ENCODE peak calls at places on chromosomes 3 and 15, in ten cellular contexts. One of them, this sample, is unnamed.

GRCh38 chr15:70627734-70628541 is 135.4 kb downstream of the UACA start:
- DNase-seq in adrenal gland: no peak
- DNase-seq in lung: no peak
- DNase-seq in fibroblast of mammary gland: peak; percentile 49
- DNase-seq in mucosa of gallbladder: no peak
- DNase-seq in choroid plexus epithelial cell: peak; percentile 86
- DNase-seq in GM03348: peak; percentile 29
- DNase-seq in globus pallidus: no peak
- DNase-seq in hypothalamus: no peak
- DNase-seq in GM19239: no peak
- DNase-seq in this sample: no peak

GRCh38 chr15:36926422-36926815 is 173.9 kb downstream of the MEIS2 start:
- DNase-seq in adrenal gland: no peak
- DNase-seq in lung: no peak
- DNase-seq in fibroblast of mammary gland: no peak
- DNase-seq in mucosa of gallbladder: no peak
- DNase-seq in choroid plexus epithelial cell: no peak
- DNase-seq in GM03348: no peak
- DNase-seq in globus pallidus: no peak
- DNase-seq in hypothalamus: no peak
- DNase-seq in GM19239: no peak
- DNase-seq in this sample: no peak

GRCh38 chr3:138569090-138569489 is 25.0 kb downstream of the CEP70 start:
- DNase-seq in adrenal gland: no peak
- DNase-seq in lung: no peak
- DNase-seq in fibroblast of mammary gland: no peak
- DNase-seq in mucosa of gallbladder: no peak
- DNase-seq in choroid plexus epithelial cell: peak; percentile 42
- DNase-seq in GM03348: no peak
- DNase-seq in globus pallidus: no peak
- DNase-seq in hypothalamus: no peak
- DNase-seq in GM19239: no peak
- DNase-seq in this sample: no peak

GRCh38 chr3:72728958-72729467 is 119.2 kb downstream of the SHQ1 start:
- DNase-seq in adrenal gland: no peak
- DNase-seq in lung: no peak
- DNase-seq in fibroblast of mammary gland: no peak
- DNase-seq in mucosa of gallbladder: no peak
- DNase-seq in choroid plexus epithelial cell: no peak
- DNase-seq in GM03348: no peak
- DNase-seq in globus pallidus: no peak
- DNase-seq in hypothalamus: no peak
- DNase-seq in GM19239: no peak
- DNase-seq in this sample: no peak

GRCh38 chr15:85867250-85867649 is 72.5 kb upstream of the KLHL25 start:
- DNase-seq in adrenal gland: no peak
- DNase-seq in lung: no peak
- DNase-seq in fibroblast of mammary gland: no peak
- DNase-seq in mucosa of gallbladder: no peak
- DNase-seq in choroid plexus epithelial cell: no peak
- DNase-seq in GM03348: no peak
- DNase-seq in globus pallidus: no peak
- DNase-seq in hypothalamus: no peak
- DNase-seq in GM19239: no peak
- DNase-seq in this sample: no peak

GRCh38 chr3:184172681-184173373 is 1.8 kb upstream of the AP2M1 start:
- DNase-seq in adrenal gland: no peak
- DNase-seq in lung: no peak
- DNase-seq in fibroblast of mammary gland: peak; percentile 97
- DNase-seq in mucosa of gallbladder: no peak
- DNase-seq in choroid plexus epithelial cell: peak; percentile 85
- DNase-seq in GM03348: peak; percentile 80
- DNase-seq in globus pallidus: no peak
- DNase-seq in hypothalamus: no peak
- DNase-seq in GM19239: no peak
- DNase-seq in this sample: no peak

GRCh38 chr3:26118165-26118564 is 328.3 kb downstream of the OXSM start:
- DNase-seq in adrenal gland: no peak
- DNase-seq in lung: no peak
- DNase-seq in fibroblast of mammary gland: no peak
- DNase-seq in mucosa of gallbladder: no peak
- DNase-seq in choroid plexus epithelial cell: peak; percentile 2
- DNase-seq in GM03348: no peak
- DNase-seq in globus pallidus: no peak
- DNase-seq in hypothalamus: no peak
- DNase-seq in GM19239: no peak
- DNase-seq in this sample: no peak

GRCh38 chr3:108088697-108089096 is 2.1 kb downstream of the CD47 start:
- DNase-seq in adrenal gland: no peak
- DNase-seq in lung: no peak
- DNase-seq in fibroblast of mammary gland: peak; percentile 43
- DNase-seq in mucosa of gallbladder: no peak
- DNase-seq in choroid plexus epithelial cell: peak; percentile 6
- DNase-seq in GM03348: no peak
- DNase-seq in globus pallidus: peak; percentile 42
- DNase-seq in hypothalamus: no peak
- DNase-seq in GM19239: no peak
- DNase-seq in this sample: no peak

GRCh38 chr3:109155828-109156227 is 19.3 kb downstream of the C3orf85 start:
- DNase-seq in adrenal gland: no peak
- DNase-seq in lung: no peak
- DNase-seq in fibroblast of mammary gland: no peak
- DNase-seq in mucosa of gallbladder: peak; percentile 10
- DNase-seq in choroid plexus epithelial cell: no peak
- DNase-seq in GM03348: no peak
- DNase-seq in globus pallidus: no peak
- DNase-seq in hypothalamus: no peak
- DNase-seq in GM19239: no peak
- DNase-seq in this sample: no peak

GRCh38 chr3:171970301-171970788 is 69.0 kb upstream of the FNDC3B start:
- DNase-seq in adrenal gland: no peak
- DNase-seq in lung: no peak
- DNase-seq in fibroblast of mammary gland: peak; percentile 53
- DNase-seq in mucosa of gallbladder: no peak
- DNase-seq in choroid plexus epithelial cell: no peak
- DNase-seq in GM03348: peak; percentile 20
- DNase-seq in globus pallidus: no peak
- DNase-seq in hypothalamus: no peak
- DNase-seq in GM19239: no peak
- DNase-seq in this sample: no peak

GRCh38 chr3:195773956-195774537 is 37.7 kb downstream of the MUC4 start:
- DNase-seq in adrenal gland: no peak
- DNase-seq in lung: no peak
- DNase-seq in fibroblast of mammary gland: no peak
- DNase-seq in mucosa of gallbladder: no peak
- DNase-seq in choroid plexus epithelial cell: no peak
- DNase-seq in GM03348: no peak
- DNase-seq in globus pallidus: no peak
- DNase-seq in hypothalamus: no peak
- DNase-seq in GM19239: no peak
- DNase-seq in this sample: no peak

GRCh38 chr3:70972855-70973254 is 610.7 kb downstream of the FOXP1 start:
- DNase-seq in adrenal gland: no peak
- DNase-seq in lung: no peak
- DNase-seq in fibroblast of mammary gland: no peak
- DNase-seq in mucosa of gallbladder: no peak
- DNase-seq in choroid plexus epithelial cell: no peak
- DNase-seq in GM03348: no peak
- DNase-seq in globus pallidus: no peak
- DNase-seq in hypothalamus: no peak
- DNase-seq in GM19239: no peak
- DNase-seq in this sample: no peak

GRCh38 chr3:145906755-145907154 is 254.2 kb downstream of the PLOD2 start:
- DNase-seq in adrenal gland: no peak
- DNase-seq in lung: no peak
- DNase-seq in fibroblast of mammary gland: no peak
- DNase-seq in mucosa of gallbladder: no peak
- DNase-seq in choroid plexus epithelial cell: no peak
- DNase-seq in GM03348: no peak
- DNase-seq in globus pallidus: no peak
- DNase-seq in hypothalamus: no peak
- DNase-seq in GM19239: no peak
- DNase-seq in this sample: no peak

GRCh38 chr3:14518432-14518802 is 21.7 kb downstream of the GRIP2 start:
- DNase-seq in adrenal gland: no peak
- DNase-seq in lung: no peak
- DNase-seq in fibroblast of mammary gland: no peak
- DNase-seq in mucosa of gallbladder: no peak
- DNase-seq in choroid plexus epithelial cell: no peak
- DNase-seq in GM03348: no peak
- DNase-seq in globus pallidus: no peak
- DNase-seq in hypothalamus: no peak
- DNase-seq in GM19239: no peak
- DNase-seq in this sample: no peak

GRCh38 chr15:93050648-93051047 is 38.4 kb downstream of the RGMA start:
- DNase-seq in adrenal gland: no peak
- DNase-seq in lung: no peak
- DNase-seq in fibroblast of mammary gland: no peak
- DNase-seq in mucosa of gallbladder: no peak
- DNase-seq in choroid plexus epithelial cell: no peak
- DNase-seq in GM03348: no peak
- DNase-seq in globus pallidus: no peak
- DNase-seq in hypothalamus: no peak
- DNase-seq in GM19239: no peak
- DNase-seq in this sample: no peak

GRCh38 chr15:67120009-67120838 is 54.8 kb downstream of the SMAD3 start:
- DNase-seq in adrenal gland: no peak
- DNase-seq in lung: no peak
- DNase-seq in fibroblast of mammary gland: no peak
- DNase-seq in mucosa of gallbladder: no peak
- DNase-seq in choroid plexus epithelial cell: no peak
- DNase-seq in GM03348: no peak
- DNase-seq in globus pallidus: no peak
- DNase-seq in hypothalamus: no peak
- DNase-seq in GM19239: no peak
- DNase-seq in this sample: no peak

GRCh38 chr3:157061271-157061670 is 98.7 kb downstream of the CCNL1 start:
- DNase-seq in adrenal gland: no peak
- DNase-seq in lung: no peak
- DNase-seq in fibroblast of mammary gland: no peak
- DNase-seq in mucosa of gallbladder: no peak
- DNase-seq in choroid plexus epithelial cell: no peak
- DNase-seq in GM03348: no peak
- DNase-seq in globus pallidus: no peak
- DNase-seq in hypothalamus: no peak
- DNase-seq in GM19239: no peak
- DNase-seq in this sample: no peak

GRCh38 chr3:101303089-101303731 is 17.2 kb downstream of the IMPG2 start:
- DNase-seq in adrenal gland: no peak
- DNase-seq in lung: no peak
- DNase-seq in fibroblast of mammary gland: peak; percentile 71
- DNase-seq in mucosa of gallbladder: no peak
- DNase-seq in choroid plexus epithelial cell: peak; percentile 26
- DNase-seq in GM03348: peak; percentile 14
- DNase-seq in globus pallidus: no peak
- DNase-seq in hypothalamus: no peak
- DNase-seq in GM19239: no peak
- DNase-seq in this sample: no peak

GRCh38 chr15:90481023-90481422 is 48.7 kb upstream of the CRTC3 start:
- DNase-seq in adrenal gland: no peak
- DNase-seq in lung: no peak
- DNase-seq in fibroblast of mammary gland: no peak
- DNase-seq in mucosa of gallbladder: no peak
- DNase-seq in choroid plexus epithelial cell: peak; percentile 23
- DNase-seq in GM03348: no peak
- DNase-seq in globus pallidus: no peak
- DNase-seq in hypothalamus: no peak
- DNase-seq in GM19239: no peak
- DNase-seq in this sample: no peak

GRCh38 chr3:38126121-38126892 is 10.6 kb downstream of the ACAA1 start:
- DNase-seq in adrenal gland: no peak
- DNase-seq in lung: no peak
- DNase-seq in fibroblast of mammary gland: no peak
- DNase-seq in mucosa of gallbladder: no peak
- DNase-seq in choroid plexus epithelial cell: no peak
- DNase-seq in GM03348: no peak
- DNase-seq in globus pallidus: no peak
- DNase-seq in hypothalamus: no peak
- DNase-seq in GM19239: no peak
- DNase-seq in this sample: no peak

GRCh38 chr3:196320110-196320509 is 2.1 kb upstream of the DYNLT2B start:
- DNase-seq in adrenal gland: no peak
- DNase-seq in lung: no peak
- DNase-seq in fibroblast of mammary gland: no peak
- DNase-seq in mucosa of gallbladder: no peak
- DNase-seq in choroid plexus epithelial cell: no peak
- DNase-seq in GM03348: no peak
- DNase-seq in globus pallidus: no peak
- DNase-seq in hypothalamus: no peak
- DNase-seq in GM19239: no peak
- DNase-seq in this sample: no peak

GRCh38 chr3:190968616-190969015 is 106.1 kb upstream of the GMNC start:
- DNase-seq in adrenal gland: no peak
- DNase-seq in lung: no peak
- DNase-seq in fibroblast of mammary gland: no peak
- DNase-seq in mucosa of gallbladder: no peak
- DNase-seq in choroid plexus epithelial cell: no peak
- DNase-seq in GM03348: no peak
- DNase-seq in globus pallidus: no peak
- DNase-seq in hypothalamus: no peak
- DNase-seq in GM19239: no peak
- DNase-seq in this sample: no peak

GRCh38 chr15:89964555-89964954 is 36.6 kb upstream of the ZNF710 start:
- DNase-seq in adrenal gland: peak; percentile 50
- DNase-seq in lung: peak; percentile 41
- DNase-seq in fibroblast of mammary gland: no peak
- DNase-seq in mucosa of gallbladder: no peak
- DNase-seq in choroid plexus epithelial cell: no peak
- DNase-seq in GM03348: no peak
- DNase-seq in globus pallidus: no peak
- DNase-seq in hypothalamus: no peak
- DNase-seq in GM19239: no peak
- DNase-seq in this sample: no peak

GRCh38 chr15:57927091-57927631 is 138.3 kb downstream of the ALDH1A2 start:
- DNase-seq in adrenal gland: no peak
- DNase-seq in lung: peak; percentile 48
- DNase-seq in fibroblast of mammary gland: no peak
- DNase-seq in mucosa of gallbladder: no peak
- DNase-seq in choroid plexus epithelial cell: no peak
- DNase-seq in GM03348: no peak
- DNase-seq in globus pallidus: no peak
- DNase-seq in hypothalamus: no peak
- DNase-seq in GM19239: no peak
- DNase-seq in this sample: no peak

GRCh38 chr15:64749999-64750657 is 25.3 kb downstream of the RBPMS2 start:
- DNase-seq in adrenal gland: no peak
- DNase-seq in lung: no peak
- DNase-seq in fibroblast of mammary gland: peak; percentile 80
- DNase-seq in mucosa of gallbladder: no peak
- DNase-seq in choroid plexus epithelial cell: peak; percentile 30
- DNase-seq in GM03348: peak; percentile 39
- DNase-seq in globus pallidus: no peak
- DNase-seq in hypothalamus: no peak
- DNase-seq in GM19239: no peak
- DNase-seq in this sample: no peak

GRCh38 chr3:40615110-40615915 is 90.6 kb downstream of the ZNF621 start:
- DNase-seq in adrenal gland: no peak
- DNase-seq in lung: no peak
- DNase-seq in fibroblast of mammary gland: no peak
- DNase-seq in mucosa of gallbladder: no peak
- DNase-seq in choroid plexus epithelial cell: peak; percentile 5
- DNase-seq in GM03348: no peak
- DNase-seq in globus pallidus: no peak
- DNase-seq in hypothalamus: no peak
- DNase-seq in GM19239: no peak
- DNase-seq in this sample: peak; percentile 7

GRCh38 chr3:10883478-10884234 is 67.6 kb downstream of the SLC6A11 start:
- DNase-seq in adrenal gland: peak; percentile 18
- DNase-seq in lung: no peak
- DNase-seq in fibroblast of mammary gland: peak; percentile 2
- DNase-seq in mucosa of gallbladder: no peak
- DNase-seq in choroid plexus epithelial cell: peak; percentile 31
- DNase-seq in GM03348: peak; percentile 19
- DNase-seq in globus pallidus: peak; percentile 20
- DNase-seq in hypothalamus: no peak
- DNase-seq in GM19239: no peak
- DNase-seq in this sample: no peak

GRCh38 chr3:190064112-190064511 is 56.6 kb downstream of the P3H2 start:
- DNase-seq in adrenal gland: peak; percentile 59
- DNase-seq in lung: peak; percentile 49
- DNase-seq in fibroblast of mammary gland: peak; percentile 92
- DNase-seq in mucosa of gallbladder: no peak
- DNase-seq in choroid plexus epithelial cell: peak; percentile 92
- DNase-seq in GM03348: peak; percentile 68
- DNase-seq in globus pallidus: no peak
- DNase-seq in hypothalamus: no peak
- DNase-seq in GM19239: no peak
- DNase-seq in this sample: no peak